ENCODE peak calls at places on chromosomes 4 and X, in six cellular contexts. H, P, B, R, K and N are unnamed samples.

GRCh38 chrX:10120828-10121227 is 35.9 kb upstream of the CLCN4 start:
- DNase-seq in H (no peak), P (no peak), B (no peak), R (no peak), K (no peak), N (no peak)

GRCh38 chr4:188550296-188550695 is 411.1 kb downstream of the TRIML1 start:
- DNase-seq in H (no peak), P (no peak), B (no peak), R (no peak), K (no peak), N (peak)

GRCh38 chr4:142264961-142265360 is 581.1 kb downstream of the INPP4B start:
- DNase-seq in H (no peak), P (no peak), B (no peak), R (no peak), K (no peak), N (no peak)

GRCh38 chr4:13988347-13989265 is 361.1 kb upstream of the BOD1L1 start:
- DNase-seq in H (peak), P (no peak), B (no peak), R (no peak), K (peak), N (peak)

GRCh38 chrX:275967-276587 is 5.1 kb upstream of the PLCXD1 start:
- DNase-seq in H (peak), P (peak), B (no peak), R (peak), K (peak), N (peak)

GRCh38 chrX:53080628-53081580 is 1.3 kb upstream of the TSPYL2 start:
- DNase-seq in H (no peak), P (no peak), B (peak), R (no peak), K (peak), N (no peak)

GRCh38 chr4:174591243-174592021 is 69.1 kb upstream of the HPGD start:
- DNase-seq in H (no peak), P (no peak), B (no peak), R (no peak), K (no peak), N (no peak)

GRCh38 chrX:17669458-17669857 is 67.8 kb upstream of the SCML1 start:
- DNase-seq in H (no peak), P (no peak), B (no peak), R (no peak), K (no peak), N (no peak)

GRCh38 chr4:6972375-6972650 is 62.7 kb downstream of the TBC1D14 start:
- DNase-seq in H (no peak), P (no peak), B (no peak), R (no peak), K (peak), N (no peak)

GRCh38 chrX:110678591-110678990 is 117.0 kb downstream of the CHRDL1 start:
- DNase-seq in H (no peak), P (no peak), B (no peak), R (no peak), K (no peak), N (no peak)

GRCh38 chr4:117327491-117327890 is 242.1 kb upstream of the TRAM1L1 start:
- DNase-seq in H (no peak), P (no peak), B (no peak), R (no peak), K (no peak), N (no peak)

GRCh38 chr4:38162240-38162784 is 202.1 kb downstream of the PTTG2 start:
- DNase-seq in H (peak), P (no peak), B (no peak), R (no peak), K (peak), N (peak)

GRCh38 chr4:186940476-186940875 is 216.8 kb upstream of the FAT1 start:
- DNase-seq in H (no peak), P (no peak), B (no peak), R (no peak), K (no peak), N (no peak)

GRCh38 chr4:175906397-175906796 is 94.3 kb upstream of the GPM6A start:
- DNase-seq in H (no peak), P (no peak), B (no peak), R (no peak), K (no peak), N (no peak)

GRCh38 chr4:174318829-174319764 is 35.4 kb downstream of the CEP44 start:
- DNase-seq in H (no peak), P (peak), B (no peak), R (no peak), K (no peak), N (peak)